ENCODE peak calls at places on chromosomes 5 and 9, in ten cellular contexts. R, H, J, K, E, T, O, Y, X and A are unnamed samples. For H3K4me1 and H3K9me3, the result is how much of the 10 kb centered on the place peaks cover.

GRCh38 chr9:24073237-24073636 is 247.2 kb upstream of the ELAVL2 start:
- DNase-seq in T (no peak), E (no peak), J (no peak), Y (no peak), O (no peak), K (no peak), H (no peak), X (no peak), R (no peak), A (no peak)

GRCh38 chr9:35749515-35750255 is 598 bp downstream of the RGP1 start:
- DNase-seq in R (no peak), E (no peak), T (no peak), O (no peak), H (peak), Y (no peak), X (no peak), J (no peak), K (peak), A (no peak)

GRCh38 chr9:133553978-133554713 is 19.6 kb downstream of the ADAMTSL2 start:
- DNase-seq in O (no peak), E (no peak), Y (no peak), X (no peak), K (no peak), R (no peak), J (no peak), H (no peak), T (no peak), A (no peak)

GRCh38 chr5:52964138-52964537 is 25.0 kb upstream of the ITGA2 start:
- DNase-seq in T (no peak), E (no peak), R (no peak), O (no peak), Y (no peak), J (no peak), X (no peak), K (peak), H (no peak), A (no peak)

GRCh38 chr5:60066502-60066901 is 173.0 kb upstream of the PDE4D start:
- DNase-seq in T (no peak), H (no peak), J (no peak), E (peak), Y (peak), R (no peak), X (no peak), O (no peak), K (no peak), A (no peak)

GRCh38 chr5:146169076-146169475 is 13.4 kb downstream of the LARS1 start:
- DNase-seq in J (no peak), E (no peak), Y (no peak), R (no peak), H (no peak), O (no peak), X (no peak), T (no peak), K (no peak), A (no peak)

GRCh38 chr5:2685651-2686050 is 65.8 kb downstream of the IRX2 start:
- DNase-seq in O (no peak), R (no peak), Y (peak), T (no peak), K (no peak), J (no peak), X (no peak), H (no peak), E (no peak), A (no peak)

GRCh38 chr9:33082538-33083326 is 6.3 kb upstream of the SMU1 start:
- DNase-seq in H (peak), R (no peak), Y (no peak), X (no peak), J (peak), T (no peak), O (no peak), K (no peak), E (no peak), A (no peak)

GRCh38 chr9:122815544-122815943 is 12.8 kb downstream of the PDCL start:
- DNase-seq in T (no peak), E (no peak), X (no peak), H (no peak), J (no peak), R (no peak), Y (no peak), K (no peak), O (no peak), A (no peak)

GRCh38 chr5:171521219-171521633 is 101.8 kb downstream of the FGF18 start:
- DNase-seq in H (no peak), R (no peak), X (no peak), E (peak), K (peak), J (peak), O (no peak), T (peak), Y (peak), A (peak)

GRCh38 chr9:107827304-107827703 is 337.7 kb upstream of the KLF4 start:
- DNase-seq in H (no peak), J (no peak), E (no peak), X (no peak), Y (no peak), O (no peak), K (no peak), T (no peak), R (no peak), A (no peak)

GRCh38 chr5:58800861-58801540 is 218.1 kb downstream of the RAB3C start:
- DNase-seq in H (no peak), O (no peak), Y (no peak), E (no peak), R (no peak), X (no peak), K (no peak), T (no peak), J (no peak), A (no peak)

GRCh38 chr9:35108946-35109575 is 6.1 kb upstream of the STOML2 start:
- DNase-seq in O (no peak), J (peak), H (no peak), Y (no peak), T (no peak), X (no peak), K (no peak), R (no peak), E (no peak), A (no peak)

DNA sequence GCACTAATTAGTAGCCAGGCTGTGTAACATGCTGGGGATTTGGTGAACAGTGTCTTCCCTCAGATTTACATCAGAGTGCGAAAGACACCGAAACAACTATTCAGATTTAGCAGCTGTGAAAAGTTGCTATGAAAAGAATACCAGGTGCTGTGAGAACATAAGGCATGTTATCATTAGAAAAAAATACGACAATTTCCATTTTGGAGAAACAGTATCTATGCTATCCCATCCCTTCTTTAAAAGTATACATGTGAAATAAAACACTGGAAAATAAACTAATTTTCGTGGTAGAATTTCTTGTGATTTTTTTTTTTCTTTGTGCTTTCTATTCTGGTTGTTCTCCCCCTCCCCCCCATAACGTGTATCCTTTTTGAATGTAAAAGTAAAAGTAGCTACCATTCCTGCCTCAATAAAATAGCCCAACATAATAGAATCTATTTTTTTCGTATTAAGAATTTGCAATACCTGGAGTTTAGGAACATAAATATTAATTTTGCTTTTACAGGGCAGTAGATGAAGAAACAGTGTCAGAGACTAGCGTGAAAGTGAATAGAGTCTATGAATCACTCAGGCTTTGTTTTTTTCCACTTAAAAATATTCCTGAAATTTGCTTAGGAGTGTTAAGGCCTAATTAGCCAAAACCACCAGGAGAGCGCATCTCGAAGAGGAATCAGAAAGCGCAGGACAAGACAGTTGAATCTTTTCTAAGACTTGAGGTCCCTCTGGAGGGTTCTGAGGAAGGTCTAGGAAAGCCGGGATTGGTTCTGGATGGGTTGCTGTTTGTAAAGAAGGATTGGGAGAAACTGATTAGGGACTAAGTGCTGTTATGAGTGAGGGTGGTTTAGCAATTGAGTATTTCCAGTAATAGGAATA is 813 bp upstream of the SLU7 start:
- DNase-seq in K (no peak), T (no peak), J (no peak), X (no peak), R (no peak), O (no peak), H (no peak), E (no peak), Y (no peak), A (no peak)
- H3K4me1 ChIP-seq in K (under half), T (under half), J (under half), X (under half), R (under half), O (under half), H (under half), E (under half), Y (under half), A (under half)

GRCh38 chr9:2787065-2787464 is 56.8 kb downstream of the PUM3 start:
- DNase-seq in K (no peak), Y (peak), T (no peak), J (no peak), H (no peak), X (no peak), O (no peak), R (no peak), E (no peak), A (no peak)

GRCh38 chr9:2788948-2789347 is 54.9 kb downstream of the PUM3 start:
- DNase-seq in R (no peak), X (no peak), O (no peak), Y (no peak), T (no peak), J (no peak), K (no peak), H (no peak), E (no peak), A (no peak)

DNA sequence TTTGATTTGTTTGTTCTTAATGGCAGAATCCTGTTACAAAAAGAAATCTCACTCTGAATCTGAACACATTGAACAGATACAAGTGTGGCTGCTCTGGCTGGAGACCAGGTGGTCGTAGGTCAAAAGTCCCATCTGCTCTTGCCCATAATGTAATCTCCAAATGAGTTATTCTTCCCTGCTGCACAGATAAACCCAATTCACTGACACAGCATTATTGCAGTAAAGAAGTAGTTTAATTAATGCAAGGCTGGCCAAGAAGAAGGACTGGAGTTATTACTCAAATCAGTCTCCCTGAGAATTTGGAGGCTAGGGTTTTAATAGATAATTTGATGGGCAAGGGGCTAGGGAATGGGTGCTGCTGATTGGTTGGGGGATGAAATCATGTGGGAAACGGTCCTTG is 52.6 kb downstream of the PUM3 start:
- DNase-seq in Y (no peak), T (no peak), K (no peak), R (no peak), O (no peak), E (no peak), H (no peak), J (no peak), X (no peak), A (no peak)
- H3K9me3 ChIP-seq in Y (under half), T (under half), K (under half), R (under half), O (under half), E (under half), H (under half), J (under half), X (under half), A (under half)

GRCh38 chr9:38062106-38062497 is 6.9 kb downstream of the SHB start:
- DNase-seq in R (no peak), J (no peak), K (no peak), O (no peak), X (peak), H (no peak), Y (no peak), E (no peak), T (no peak), A (no peak)
- H3K4me3 ChIP-seq in R (no peak), J (no peak), K (no peak), O (no peak), X (no peak), H (no peak), Y (no peak), E (no peak), T (no peak), A (no peak)

DNA sequence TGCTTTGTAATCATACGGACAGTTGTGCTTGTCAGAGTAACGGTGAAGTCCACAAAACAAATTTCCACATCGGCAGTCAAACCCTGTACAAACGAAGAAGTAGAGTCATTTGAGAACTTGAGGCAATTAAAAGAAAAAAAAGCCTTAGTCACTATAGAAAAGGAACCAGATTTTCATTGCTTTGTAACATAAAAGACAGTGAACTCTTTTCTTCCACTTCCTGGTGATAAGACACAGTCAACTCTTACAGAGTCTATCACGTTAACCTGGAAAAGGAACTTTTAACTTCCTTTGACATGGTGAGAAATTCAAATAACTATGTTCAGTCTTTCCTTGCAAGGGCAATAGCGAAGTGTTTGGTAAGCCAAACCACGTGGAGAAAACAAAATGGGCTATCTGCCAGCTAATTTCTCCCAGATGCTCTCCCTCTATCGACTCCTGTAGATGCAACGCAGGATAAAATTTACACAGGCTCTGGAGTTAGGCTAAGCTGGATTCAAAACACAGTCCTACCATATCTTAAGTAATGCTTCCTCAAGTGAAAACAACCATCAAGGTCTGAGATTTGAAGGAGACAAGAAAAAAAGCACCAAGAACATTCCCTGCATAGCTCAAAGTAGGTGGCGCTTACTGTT is 8.9 kb downstream of the ZFAND5 start:
- DNase-seq in E (peak), X (no peak), T (no peak), R (no peak), Y (no peak), O (no peak), J (no peak), K (peak), H (no peak), A (no peak)
- H3K4me1 ChIP-seq in E (under half), X (under half), T (under half), R (under half), Y (under half), O (under half), J (under half), K (half or more), H (under half), A (under half)

GRCh38 chr5:178532666-178533065 is 57.5 kb downstream of the COL23A1 start:
- DNase-seq in Y (no peak), H (no peak), E (no peak), J (no peak), T (no peak), R (no peak), X (no peak), O (no peak), K (no peak), A (no peak)

GRCh38 chr5:178530526-178530925 is 59.7 kb downstream of the COL23A1 start:
- DNase-seq in H (no peak), X (no peak), E (no peak), R (no peak), J (no peak), O (no peak), K (no peak), Y (no peak), T (no peak), A (no peak)

GRCh38 chr5:178533136-178533535 is 57.1 kb downstream of the COL23A1 start:
- DNase-seq in K (no peak), T (no peak), R (no peak), X (no peak), O (no peak), J (no peak), H (no peak), E (no peak), Y (no peak), A (no peak)

GRCh38 chr5:178532236-178532635 is 58.0 kb downstream of the COL23A1 start:
- DNase-seq in R (no peak), O (no peak), K (no peak), X (no peak), Y (no peak), E (no peak), J (no peak), H (no peak), T (no peak), A (no peak)

GRCh38 chr5:178531786-178532185 is 58.4 kb downstream of the COL23A1 start:
- DNase-seq in Y (no peak), H (no peak), R (no peak), J (peak), X (no peak), E (no peak), O (no peak), K (no peak), T (no peak), A (no peak)
- H3K9me3 ChIP-seq in Y (under half), H (under half), R (under half), J (under half), X (under half), E (under half), O (under half), K (under half), T (under half), A (under half)